ENCODE peak calls at places on chromosomes 16 and 17, in eight cellular contexts. L is GM13976, E is dorsolateral prefrontal cortex, B is ovary, Y is NB4, G is colonic mucosa, A is cardiac fibroblast, D is tibial nerve. P is an unnamed sample.

GRCh38 chr16:1188781-1189189 is 35.9 kb downstream of the CACNA1H start:
- DNase-seq in L (peak), E (no peak), B (peak), Y (peak), G (peak), A (peak), D (peak), P (peak)

GRCh38 chr17:7989781-7990655 is 12.4 kb upstream of the GUCY2D start:
- DNase-seq in L (peak), E (peak), B (peak), Y (peak), G (peak), A (peak), D (peak), P (peak)

GRCh38 chr16:83574388-83574787 is 233.4 kb upstream of the HSBP1 start:
- DNase-seq in L (no peak), E (no peak), B (no peak), Y (no peak), G (no peak), A (peak), D (no peak), P (no peak)

GRCh38 chr16:1426734-1427451 is 4.0 kb upstream of the PERCC1 start:
- DNase-seq in L (no peak), E (no peak), B (no peak), Y (no peak), G (no peak), A (no peak), D (no peak), P (no peak)

GRCh38 chr17:38743556-38744171 is 4.5 kb downstream of the PCGF2 start:
- DNase-seq in L (no peak), E (no peak), B (no peak), Y (no peak), G (peak), A (no peak), D (no peak), P (no peak)

GRCh38 chr17:60622961-60623360 is 23.0 kb downstream of the PPM1D start:
- DNase-seq in L (no peak), E (no peak), B (no peak), Y (no peak), G (no peak), A (no peak), D (no peak), P (no peak)

GRCh38 chr16:83969771-83970429 is 1.9 kb downstream of the NECAB2 start:
- DNase-seq in L (no peak), E (no peak), B (no peak), Y (no peak), G (no peak), A (no peak), D (no peak), P (no peak)

GRCh38 chr17:43467981-43468541 is 15.7 kb upstream of the DHX8 start:
- DNase-seq in L (no peak), E (peak), B (no peak), Y (no peak), G (no peak), A (peak), D (peak), P (no peak)

GRCh38 chr17:60091908-60092331 is 13.2 kb upstream of the HEATR6 start:
- DNase-seq in L (no peak), E (no peak), B (no peak), Y (no peak), G (no peak), A (peak), D (no peak), P (no peak)

GRCh38 chr17:56832446-56832845 is 1.3 kb downstream of the C17orf67 start:
- DNase-seq in L (no peak), E (no peak), B (no peak), Y (peak), G (no peak), A (peak), D (no peak), P (no peak)

GRCh38 chr17:64281962-64282752 is 19.1 kb upstream of the TEX2 start:
- DNase-seq in L (peak), E (peak), B (peak), Y (peak), G (peak), A (peak), D (peak), P (peak)

GRCh38 chr17:62987136-62987535 is 21.1 kb downstream of the TANC2 start:
- DNase-seq in L (no peak), E (no peak), B (no peak), Y (no peak), G (no peak), A (no peak), D (no peak), P (no peak)
- TF ChIP-seq CTCF in L (no peak), E (no peak), B (no peak), Y (peak), G (no peak), A (peak), D (no peak), P (no peak)

GRCh38 chr17:45115015-45115625 is 17.2 kb downstream of the PLCD3 start:
- DNase-seq in L (no peak), E (no peak), B (no peak), Y (no peak), G (no peak), A (no peak), D (no peak), P (no peak)
- TF ChIP-seq CTCF in L (no peak), E (no peak), B (no peak), Y (no peak), G (no peak), A (no peak), D (no peak), P (no peak)

GRCh38 chr17:46876353-46876887 is 25.0 kb downstream of the WNT9B start:
- DNase-seq in L (peak), E (no peak), B (no peak), Y (no peak), G (peak), A (no peak), D (no peak), P (no peak)
- TF ChIP-seq CTCF in L (no peak), E (no peak), B (no peak), Y (no peak), G (peak), A (peak), D (no peak), P (no peak)

GRCh38 chr17:1860978-1861377 is 31.2 kb downstream of the RPA1 start:
- DNase-seq in L (no peak), E (no peak), B (peak), Y (no peak), G (no peak), A (no peak), D (no peak), P (no peak)
- TF ChIP-seq CTCF in L (no peak), E (no peak), B (no peak), Y (no peak), G (no peak), A (no peak), D (no peak), P (no peak)

DNA sequence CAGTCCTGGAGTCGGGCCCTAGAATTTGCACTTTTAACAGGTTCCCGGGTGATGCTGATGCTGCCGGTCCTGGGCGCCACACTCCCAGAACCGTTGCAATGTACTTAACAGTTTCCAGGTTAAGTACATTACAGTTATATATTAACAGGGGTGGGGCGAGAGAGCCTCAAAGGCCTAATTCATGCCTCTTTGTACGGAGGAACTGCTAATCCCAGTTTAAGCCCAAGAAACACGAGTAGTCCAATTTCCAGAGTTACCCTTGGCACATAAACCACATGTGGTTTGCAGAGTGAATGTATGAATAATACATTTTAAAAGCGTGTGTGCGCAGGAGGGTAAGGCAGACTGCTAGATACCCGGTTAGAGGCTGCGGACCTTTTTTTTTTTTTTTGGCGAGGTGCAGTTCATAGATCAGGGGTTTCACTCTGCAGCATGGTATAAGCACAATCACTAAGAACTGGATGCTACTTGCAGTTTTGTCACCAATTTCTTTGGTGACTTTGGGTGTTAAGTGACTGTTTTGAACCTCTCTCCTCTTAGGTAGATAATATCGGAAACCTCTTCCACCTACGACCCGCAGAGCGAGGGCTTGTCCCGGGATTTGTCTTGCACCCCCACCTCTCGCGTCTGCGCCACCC is 714 bp downstream of the COX11 start:
- DNase-seq in L (peak), E (no peak), B (no peak), Y (peak), G (peak), A (peak), D (no peak), P (peak)
- TF ChIP-seq CTCF in L (no peak), E (no peak), B (no peak), Y (no peak), G (no peak), A (no peak), D (no peak), P (no peak)

DNA sequence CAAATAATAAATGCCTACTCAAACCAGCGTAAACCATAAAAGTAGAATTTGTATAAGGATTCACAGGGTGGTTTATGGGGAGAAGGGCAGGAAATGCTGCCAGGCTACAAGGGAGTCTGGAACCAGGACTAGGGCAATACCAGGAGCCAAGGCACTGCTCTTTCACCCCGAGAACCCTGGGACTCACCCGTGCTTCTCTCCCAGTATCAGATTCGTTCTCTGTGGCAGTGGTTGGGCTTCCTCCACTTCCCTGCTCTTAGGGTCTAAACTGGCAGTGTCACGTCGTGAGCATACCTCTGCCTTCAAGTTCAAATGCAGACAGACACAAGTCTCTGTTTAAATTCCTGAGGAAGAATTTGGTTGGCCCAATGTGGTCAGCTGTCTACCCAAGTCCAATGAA is 49.3 kb downstream of the PRKCA start:
- DNase-seq in L (no peak), E (no peak), B (no peak), Y (no peak), G (no peak), A (no peak), D (no peak), P (no peak)
- TF ChIP-seq CTCF in L (no peak), E (no peak), B (no peak), Y (no peak), G (no peak), A (no peak), D (no peak), P (no peak)

GRCh38 chr16:6722786-6723185 is 609.9 kb upstream of the RBFOX1 start:
- DNase-seq in L (no peak), E (no peak), B (no peak), Y (no peak), G (no peak), A (no peak), D (no peak), P (no peak)

GRCh38 chr16:6726621-6727020 is 606.0 kb upstream of the RBFOX1 start:
- DNase-seq in L (no peak), E (no peak), B (no peak), Y (no peak), G (no peak), A (no peak), D (no peak), P (no peak)

GRCh38 chr16:6728381-6728780 is 604.3 kb upstream of the RBFOX1 start:
- DNase-seq in L (no peak), E (no peak), B (no peak), Y (no peak), G (no peak), A (no peak), D (no peak), P (no peak)

GRCh38 chr16:6725634-6726331 is 606.9 kb upstream of the RBFOX1 start:
- DNase-seq in L (no peak), E (no peak), B (no peak), Y (peak), G (no peak), A (peak), D (peak), P (no peak)
- TF ChIP-seq CTCF in L (no peak), E (peak), B (no peak), Y (no peak), G (no peak), A (no peak), D (no peak), P (no peak)

DNA sequence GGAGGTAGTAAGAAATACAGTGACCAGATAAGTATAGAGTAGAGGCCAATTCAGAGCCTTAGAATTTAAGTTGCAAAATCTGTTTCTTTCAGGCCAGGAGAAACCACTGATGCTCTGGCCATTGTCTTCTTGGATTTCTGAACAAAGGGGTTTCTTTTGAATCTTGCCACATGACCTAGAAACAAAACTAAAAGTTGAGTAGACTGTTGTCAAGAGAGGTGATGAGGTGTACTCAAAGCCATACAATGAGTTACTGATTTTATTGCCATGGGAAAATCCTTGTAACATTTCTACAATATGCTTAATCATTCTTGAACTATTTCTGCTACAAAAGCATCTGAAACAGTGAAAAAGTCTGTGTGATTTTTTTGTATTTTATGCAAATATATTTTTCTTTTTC is 881.3 kb downstream of the CDH11 start:
- DNase-seq in L (no peak), E (no peak), B (no peak), Y (no peak), G (no peak), A (peak), D (no peak), P (no peak)
- TF ChIP-seq CTCF in L (no peak), E (no peak), B (no peak), Y (no peak), G (no peak), A (no peak), D (no peak), P (no peak)

P was measured in GM10248.